ENCODE peak calls at places on chromosomes 1 and 21, in six cellular contexts. V, F, H, N, S and O are unnamed samples. For H3K4me1, the result is how much of the 10 kb centered on the place peaks cover.

GRCh38 chr1:27451346-27451745 is 38.6 kb downstream of the WASF2 start:
- DNase-seq in V (peak), H (no peak), S (no peak), F (no peak), N (no peak), O (no peak)

GRCh38 chr1:116724765-116725375 is 29.4 kb upstream of the CD2 start:
- DNase-seq in S (peak), H (peak), V (peak), N (peak), F (no peak), O (peak)

GRCh38 chr1:209688746-209689234 is 13.6 kb downstream of the G0S2 start:
- DNase-seq in S (no peak), H (no peak), N (no peak), F (no peak), V (no peak), O (peak)

GRCh38 chr1:87760100-87760499 is 431.4 kb downstream of the LMO4 start:
- DNase-seq in H (no peak), N (no peak), V (no peak), S (no peak), F (no peak), O (no peak)

GRCh38 chr1:226973371-226973897 is 33.3 kb downstream of the COQ8A start:
- DNase-seq in S (peak), F (no peak), V (no peak), H (no peak), N (peak), O (no peak)

GRCh38 chr1:5586629-5587028 is 405.6 kb downstream of the NPHP4 start:
- DNase-seq in F (no peak), V (no peak), H (no peak), S (no peak), N (no peak), O (no peak)

GRCh38 chr1:201499795-201500669 is 6.9 kb downstream of the CSRP1 start:
- DNase-seq in V (no peak), N (peak), H (no peak), F (no peak), S (no peak), O (peak)

GRCh38 chr1:84143796-84144565 is at the start of gene PRKACB:
- DNase-seq in F (no peak), N (no peak), S (no peak), H (no peak), V (no peak), O (no peak)

DNA sequence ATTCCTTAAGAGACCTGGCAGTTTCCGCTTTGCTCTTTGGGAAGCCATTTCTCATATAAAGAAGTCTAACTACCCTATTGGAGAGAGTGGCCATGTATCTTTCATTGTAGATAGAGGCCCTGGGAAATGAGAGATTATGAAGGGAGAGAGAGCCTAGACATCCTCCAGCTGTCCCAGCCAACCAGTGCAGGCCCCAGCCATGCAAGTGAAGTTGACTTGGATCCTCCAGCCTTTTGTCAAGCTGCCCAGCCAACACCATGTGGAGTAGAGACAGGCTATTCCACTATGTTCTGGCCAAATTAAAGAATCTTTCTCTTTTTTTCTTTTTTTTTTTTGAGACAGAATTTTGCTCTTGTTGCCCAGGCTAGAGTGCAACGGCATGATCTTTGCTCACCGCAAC is 7.1 kb upstream of the ANP32E start:
- DNase-seq in S (no peak), F (peak), V (no peak), N (no peak), H (peak), O (peak)
- H3K4me1 ChIP-seq in S (under half), F (under half), V (under half), N (under half), H (under half), O (under half)

DNA sequence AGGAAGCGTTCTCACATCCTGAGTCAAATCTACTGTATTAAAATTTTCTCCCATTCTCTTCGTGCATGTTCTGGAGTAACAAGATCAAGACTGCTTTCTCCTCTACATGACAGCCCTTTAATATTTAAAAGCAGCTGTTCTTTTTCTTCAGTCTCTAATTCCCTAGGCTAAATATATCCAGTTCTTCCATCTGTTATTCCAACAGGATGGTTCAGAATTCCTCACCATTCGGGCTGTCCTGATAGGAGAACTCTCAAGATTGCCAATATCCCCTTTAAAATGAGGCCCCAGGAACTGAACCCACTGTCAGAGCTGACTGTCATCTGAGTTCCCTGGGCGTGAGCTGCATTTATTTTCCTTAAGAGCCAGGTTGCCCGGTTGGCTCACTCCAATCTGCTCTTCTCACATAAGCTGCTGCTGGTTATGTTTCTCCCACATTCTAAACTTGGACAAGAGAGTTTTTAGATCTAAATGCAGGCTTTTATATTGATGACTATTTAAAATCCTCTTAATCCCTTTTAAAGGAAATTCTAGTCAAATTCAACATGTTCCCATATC is 177.6 kb downstream of the MIS18A start:
- DNase-seq in N (no peak), V (no peak), S (no peak), F (no peak), H (no peak), O (no peak)
- H3K27ac ChIP-seq in N (no peak), V (no peak), S (no peak), F (no peak), H (no peak), O (no peak)

GRCh38 chr1:20343149-20343936 is 52.7 kb downstream of the VWA5B1 start:
- DNase-seq in N (no peak), S (peak), H (peak), F (no peak), V (peak), O (peak)
- H3K4me3 ChIP-seq in N (no peak), S (peak), H (no peak), F (no peak), V (peak), O (peak)

GRCh38 chr1:1021860-1022259 is 1.9 kb downstream of the AGRN start:
- DNase-seq in S (no peak), H (no peak), V (no peak), F (no peak), N (no peak), O (no peak)
- H3K4me1 ChIP-seq in S (under half), H (under half), V (under half), F (under half), N (under half), O (under half)